ENCODE peak calls at places on chromosomes 12 and 14, in ten cellular contexts. O, P, A, V, T, J, N, R, U and Q are unnamed samples.

GRCh38 chr14:55846852-55847471 is 267.0 kb downstream of the KTN1 start:
- DNase-seq in O (no peak), P (no peak), A (peak), V (no peak), T (no peak), J (no peak), N (no peak), R (peak), U (no peak), Q (peak)

GRCh38 chr12:30896461-30896860 is 30.1 kb upstream of the TSPAN11 start:
- DNase-seq in O (no peak), P (no peak), A (no peak), V (no peak), T (no peak), J (no peak), N (no peak), R (peak), U (no peak), Q (no peak)

GRCh38 chr14:53517276-53517960 is 364.3 kb upstream of the DDHD1 start:
- DNase-seq in O (no peak), P (no peak), A (no peak), V (no peak), T (no peak), J (no peak), N (no peak), R (peak), U (no peak), Q (no peak)

GRCh38 chr12:5889381-5890047 is 55.5 kb downstream of the ANO2 start:
- DNase-seq in O (peak), P (no peak), A (no peak), V (no peak), T (no peak), J (no peak), N (peak), R (no peak), U (peak), Q (no peak)

GRCh38 chr14:39212034-39212433 is 21.7 kb upstream of the MIA2 start:
- DNase-seq in O (no peak), P (no peak), A (no peak), V (no peak), T (no peak), J (no peak), N (no peak), R (no peak), U (no peak), Q (peak)

GRCh38 chr12:14619731-14620501 is 52.2 kb upstream of the PLBD1 start:
- DNase-seq in O (peak), P (no peak), A (no peak), V (no peak), T (no peak), J (peak), N (no peak), R (no peak), U (no peak), Q (no peak)

GRCh38 chr12:67650528-67651379 is 2.2 kb downstream of the DYRK2 start:
- DNase-seq in O (no peak), P (no peak), A (no peak), V (no peak), T (no peak), J (no peak), N (no peak), R (no peak), U (no peak), Q (no peak)

GRCh38 chr12:59185291-59185690 is 265.0 kb upstream of the LRIG3 start:
- DNase-seq in O (no peak), P (no peak), A (no peak), V (no peak), T (no peak), J (no peak), N (no peak), R (no peak), U (no peak), Q (no peak)

GRCh38 chr12:115155665-115156645 is 472.0 kb upstream of the TBX3 start:
- DNase-seq in O (no peak), P (peak), A (no peak), V (peak), T (no peak), J (no peak), N (no peak), R (peak), U (no peak), Q (peak)

GRCh38 chr12:120252071-120252906 is 13.2 kb downstream of the PXN start:
- DNase-seq in O (no peak), P (no peak), A (no peak), V (no peak), T (peak), J (no peak), N (no peak), R (no peak), U (no peak), Q (no peak)

GRCh38 chr12:42308390-42308789 is 17.5 kb downstream of the ZCRB1 start:
- DNase-seq in O (no peak), P (no peak), A (no peak), V (no peak), T (no peak), J (no peak), N (no peak), R (no peak), U (no peak), Q (no peak)